ENCODE peak calls at places on chromosomes 7 and 10, in nine cellular contexts. S, X, Y, B, U, W, G, C and K are unnamed samples.

GRCh38 chr7:130090745-130091532 is 20.6 kb downstream of the KLHDC10 start:
- DNase-seq in S (no peak), X (no peak), Y (no peak), B (no peak), U (no peak), W (no peak), G (no peak), C (no peak), K (no peak)

GRCh38 chr10:114458955-114459354 is 54.7 kb upstream of the AFAP1L2 start:
- DNase-seq in S (peak; percentile 85), X (peak; percentile 24), Y (peak; percentile 71), B (peak; percentile 62), U (peak; percentile 24), W (peak; percentile 56), G (peak; percentile 30), C (peak; percentile 47), K (peak; percentile 33)

GRCh38 chr10:122263971-122264370 is 7.1 kb upstream of the BTBD16 start:
- DNase-seq in S (no peak), X (peak; percentile 85), Y (no peak), B (no peak), U (no peak), W (peak; percentile 44), G (no peak), C (peak; percentile 65), K (no peak)

GRCh38 chr7:45692031-45692430 is 117.9 kb downstream of the ADCY1 start:
- DNase-seq in S (no peak), X (no peak), Y (no peak), B (no peak), U (no peak), W (no peak), G (no peak), C (no peak), K (no peak)

GRCh38 chr7:73879977-73880681 is 19.2 kb downstream of the TMEM270 start:
- DNase-seq in S (no peak), X (peak; percentile 72), Y (peak; percentile 27), B (no peak), U (no peak), W (no peak), G (no peak), C (no peak), K (no peak)

GRCh38 chr7:100132126-100132525 is 5.4 kb downstream of the MBLAC1 start:
- DNase-seq in S (no peak), X (no peak), Y (no peak), B (no peak), U (no peak), W (no peak), G (no peak), C (no peak), K (no peak)

GRCh38 chr7:96319444-96319843 is 2.5 kb downstream of the SLC25A13 start:
- DNase-seq in S (no peak), X (no peak), Y (no peak), B (no peak), U (no peak), W (no peak), G (no peak), C (no peak), K (no peak)

GRCh38 chr7:9029671-9030070 is 596.3 kb downstream of the NXPH1 start:
- DNase-seq in S (no peak), X (no peak), Y (no peak), B (no peak), U (no peak), W (no peak), G (no peak), C (peak; percentile 58), K (no peak)

GRCh38 chr10:12221323-12222298 is 25.6 kb downstream of the CDC123 start:
- DNase-seq in S (peak; percentile 25), X (peak; percentile 30), Y (no peak), B (no peak), U (no peak), W (no peak), G (no peak), C (peak; percentile 29), K (peak; percentile 29)

GRCh38 chr10:88415533-88416130 is 167.5 kb downstream of the RNLS start:
- DNase-seq in S (peak; percentile 37), X (no peak), Y (no peak), B (peak; percentile 46), U (no peak), W (no peak), G (peak; percentile 76), C (no peak), K (no peak)

GRCh38 chr7:151674161-151674920 is 154.6 kb upstream of the RHEB start:
- DNase-seq in S (no peak), X (no peak), Y (no peak), B (no peak), U (no peak), W (no peak), G (no peak), C (no peak), K (no peak)

GRCh38 chr10:24951201-24952145 is 933 bp downstream of the PRTFDC1 start:
- DNase-seq in S (peak; percentile 86), X (peak; percentile 66), Y (peak; percentile 33), B (peak; percentile 61), U (no peak), W (peak; percentile 38), G (no peak), C (no peak), K (no peak)

GRCh38 chr7:54788664-54789063 is 29.7 kb upstream of the SEC61G start:
- DNase-seq in S (peak; percentile 81), X (peak; percentile 91), Y (peak; percentile 73), B (peak; percentile 68), U (no peak), W (peak; percentile 87), G (no peak), C (peak; percentile 95), K (peak; percentile 95)
- TF ChIP-seq EZH2phosphoT487 in S (no peak), X (no peak), Y (no peak), B (no peak), U (no peak), W (no peak), G (no peak), C (no peak), K (no peak)

GRCh38 chr10:16856092-16856491 is 38.9 kb upstream of the RSU1 start:
- DNase-seq in S (no peak), X (no peak), Y (no peak), B (no peak), U (no peak), W (no peak), G (no peak), C (peak; percentile 16), K (no peak)
- H2AFZ ChIP-seq in S (no peak overlapping the region), X (no peak overlapping the region), Y (peak overlapping the region; percentile 2), B (no peak overlapping the region), U (no peak overlapping the region), W (no peak overlapping the region), G (no peak overlapping the region), C (no peak overlapping the region), K (peak overlapping the region; percentile 27)

GRCh38 chr10:23063387-23064287 is 31.7 kb upstream of the MSRB2 start:
- DNase-seq in S (no peak), X (peak; percentile 65), Y (no peak), B (peak; percentile 40), U (no peak), W (no peak), G (no peak), C (no peak), K (no peak)

GRCh38 chr10:23067337-23067736 is 28.0 kb upstream of the MSRB2 start:
- DNase-seq in S (no peak), X (no peak), Y (no peak), B (no peak), U (no peak), W (no peak), G (no peak), C (no peak), K (no peak)

GRCh38 chr10:23067939-23068775 is 27.2 kb upstream of the MSRB2 start:
- DNase-seq in S (peak; percentile 94), X (peak; percentile 84), Y (peak; percentile 78), B (peak; percentile 87), U (peak; percentile 63), W (peak; percentile 86), G (peak; percentile 72), C (peak; percentile 79), K (peak; percentile 81)

GRCh38 chr10:23064288-23065114 is 30.9 kb upstream of the MSRB2 start:
- DNase-seq in S (no peak), X (no peak), Y (no peak), B (no peak), U (no peak), W (no peak), G (no peak), C (no peak), K (no peak)

GRCh38 chr10:23065549-23065948 is 29.8 kb upstream of the MSRB2 start:
- DNase-seq in S (no peak), X (peak; percentile 89), Y (no peak), B (no peak), U (no peak), W (peak; percentile 39), G (no peak), C (peak; percentile 67), K (no peak)
- TF ChIP-seq EZH2phosphoT487 in S (no peak), X (no peak), Y (no peak), B (no peak), U (no peak), W (no peak), G (no peak), C (no peak), K (no peak)

DNA sequence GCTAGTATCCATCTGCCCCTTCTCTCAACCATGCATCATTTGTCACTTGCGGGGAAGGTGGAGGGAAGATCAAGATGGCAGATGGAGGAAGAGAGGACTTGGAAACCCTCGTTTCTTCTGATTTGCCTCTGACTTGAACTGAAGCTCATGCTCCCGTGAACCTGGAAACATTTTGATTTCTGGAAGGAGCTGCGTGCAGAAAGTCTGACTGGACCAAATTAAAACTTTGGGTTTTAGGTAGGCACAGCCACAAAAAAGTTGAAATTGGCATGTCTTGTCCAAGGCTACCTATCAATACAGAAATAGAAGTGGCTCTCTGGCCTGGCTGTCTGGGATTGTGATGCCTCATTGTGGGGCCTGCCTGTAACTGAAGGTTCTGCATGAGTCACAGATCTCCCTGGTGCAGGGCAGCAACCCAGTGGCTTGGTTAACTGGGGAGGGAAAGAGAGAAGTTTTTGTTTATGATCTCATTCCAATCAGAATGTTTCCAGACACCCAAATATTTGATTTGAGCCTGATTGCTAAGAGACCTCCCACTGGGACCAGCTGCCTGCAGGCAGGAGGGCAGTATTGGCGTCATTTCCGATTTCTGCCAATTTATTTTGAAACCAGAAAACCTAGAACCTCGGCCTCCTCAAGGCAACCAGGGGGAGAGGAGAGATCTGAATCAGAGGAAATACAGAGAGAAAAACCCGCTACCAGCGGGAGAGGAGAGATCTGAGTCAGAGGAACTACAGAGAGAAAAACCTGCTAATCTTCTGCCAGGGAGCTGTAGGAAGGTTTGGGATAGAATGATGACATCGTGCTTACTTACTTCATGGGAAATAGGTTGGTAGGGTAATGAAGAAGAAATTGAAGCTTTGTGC is 363.6 kb downstream of the ANKRD30A start:
- DNase-seq in S (no peak), X (peak; percentile 63), Y (no peak), B (no peak), U (no peak), W (no peak), G (no peak), C (peak; percentile 99), K (no peak)
- H2AFZ ChIP-seq in S (no peak overlapping the region), X (no peak overlapping the region), Y (peak overlapping the region; percentile 59), B (no peak overlapping the region), U (no peak overlapping the region), W (no peak overlapping the region), G (no peak overlapping the region), C (peak overlapping the region; percentile 59), K (no peak overlapping the region)

DNA sequence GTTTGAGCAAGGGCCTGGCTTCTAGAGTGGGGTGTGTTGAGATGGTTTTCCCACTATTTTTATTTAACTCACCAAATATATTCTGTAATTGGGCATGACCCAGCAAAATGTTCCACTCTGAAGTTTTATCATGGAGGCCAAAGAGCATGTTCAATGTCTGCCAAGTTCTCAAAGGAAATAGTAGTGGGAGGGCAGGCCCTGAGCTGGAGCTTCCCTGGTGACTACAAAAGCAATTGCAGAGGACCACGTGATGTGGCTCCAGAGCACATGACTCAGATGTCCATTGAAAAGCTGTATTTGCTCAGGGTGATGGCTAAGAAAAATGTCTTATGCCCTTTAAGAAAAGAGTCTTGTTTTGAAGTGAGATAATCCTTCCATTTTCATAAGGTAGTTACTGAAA is 1024.8 kb downstream of the LRMDA start:
- DNase-seq in S (no peak), X (peak; percentile 24), Y (no peak), B (no peak), U (no peak), W (no peak), G (no peak), C (peak; percentile 69), K (no peak)
- TF ChIP-seq EZH2phosphoT487 in S (no peak), X (no peak), Y (no peak), B (no peak), U (no peak), W (no peak), G (no peak), C (no peak), K (no peak)